ENCODE peak calls at places on chromosomes 11 and 22, in nine cellular contexts. One of them, this sample, is unnamed.

GRCh38 chr22:25419247-25420113 is 145.0 kb upstream of the GRK3 start:
- DNase-seq in iPS-NIHi11: no peak
- DNase-seq in T-helper 22 cell: no peak
- DNase-seq in NCI-H2171 treated with DMSO at 0.1 percent for 48 hours: peak
- DNase-seq in WTC11: no peak
- DNase-seq in NCI-H1105 treated with DMSO at 0.1 percent for 48 hours: no peak
- DNase-seq in stomach: no peak
- DNase-seq in HEK293T: no peak
- DNase-seq in NCI-H187 treated with DMSO at 0.1 percent for 48 hours: no peak
- DNase-seq in this sample: no peak

GRCh38 chr11:125933030-125933813 is 12.6 kb upstream of the VSIG10L2 start:
- DNase-seq in NCI-H187 treated with DMSO at 0.1 percent for 48 hours: no peak
- DNase-seq in HEK293T: no peak
- DNase-seq in WTC11: no peak
- DNase-seq in NCI-H2171 treated with DMSO at 0.1 percent for 48 hours: no peak
- DNase-seq in iPS-NIHi11: no peak
- DNase-seq in NCI-H1105 treated with DMSO at 0.1 percent for 48 hours: no peak
- DNase-seq in T-helper 22 cell: no peak
- DNase-seq in stomach: peak
- DNase-seq in this sample: no peak

GRCh38 chr11:125343086-125343731 is 152.9 kb downstream of the FEZ1 start:
- DNase-seq in WTC11: no peak
- DNase-seq in NCI-H187 treated with DMSO at 0.1 percent for 48 hours: no peak
- DNase-seq in NCI-H2171 treated with DMSO at 0.1 percent for 48 hours: no peak
- DNase-seq in stomach: no peak
- DNase-seq in iPS-NIHi11: no peak
- DNase-seq in HEK293T: no peak
- DNase-seq in NCI-H1105 treated with DMSO at 0.1 percent for 48 hours: no peak
- DNase-seq in T-helper 22 cell: no peak
- DNase-seq in this sample: no peak

GRCh38 chr11:3006505-3007260 is 14.6 kb upstream of the NAP1L4 start:
- DNase-seq in NCI-H2171 treated with DMSO at 0.1 percent for 48 hours: no peak
- DNase-seq in NCI-H187 treated with DMSO at 0.1 percent for 48 hours: no peak
- DNase-seq in WTC11: no peak
- DNase-seq in HEK293T: no peak
- DNase-seq in stomach: no peak
- DNase-seq in iPS-NIHi11: peak
- DNase-seq in T-helper 22 cell: no peak
- DNase-seq in NCI-H1105 treated with DMSO at 0.1 percent for 48 hours: no peak
- DNase-seq in this sample: no peak

GRCh38 chr11:32615422-32615821 is 31.8 kb downstream of the EIF3M start:
- DNase-seq in NCI-H2171 treated with DMSO at 0.1 percent for 48 hours: no peak
- DNase-seq in NCI-H1105 treated with DMSO at 0.1 percent for 48 hours: no peak
- DNase-seq in stomach: no peak
- DNase-seq in T-helper 22 cell: no peak
- DNase-seq in NCI-H187 treated with DMSO at 0.1 percent for 48 hours: no peak
- DNase-seq in WTC11: no peak
- DNase-seq in HEK293T: no peak
- DNase-seq in iPS-NIHi11: peak
- DNase-seq in this sample: peak

GRCh38 chr11:5004429-5005274 is 10.0 kb downstream of the OR51L1 start:
- DNase-seq in stomach: peak
- DNase-seq in NCI-H2171 treated with DMSO at 0.1 percent for 48 hours: peak
- DNase-seq in iPS-NIHi11: peak
- DNase-seq in T-helper 22 cell: no peak
- DNase-seq in NCI-H187 treated with DMSO at 0.1 percent for 48 hours: peak
- DNase-seq in HEK293T: peak
- DNase-seq in WTC11: peak
- DNase-seq in NCI-H1105 treated with DMSO at 0.1 percent for 48 hours: peak
- DNase-seq in this sample: peak

GRCh38 chr11:61080986-61081590 is 21.2 kb upstream of the CD5 start:
- DNase-seq in stomach: no peak
- DNase-seq in iPS-NIHi11: no peak
- DNase-seq in T-helper 22 cell: no peak
- DNase-seq in HEK293T: no peak
- DNase-seq in WTC11: no peak
- DNase-seq in NCI-H187 treated with DMSO at 0.1 percent for 48 hours: no peak
- DNase-seq in NCI-H2171 treated with DMSO at 0.1 percent for 48 hours: no peak
- DNase-seq in NCI-H1105 treated with DMSO at 0.1 percent for 48 hours: no peak
- DNase-seq in this sample: no peak

GRCh38 chr11:34977039-34977906 is 60.9 kb downstream of the PDHX start:
- DNase-seq in NCI-H187 treated with DMSO at 0.1 percent for 48 hours: no peak
- DNase-seq in WTC11: no peak
- DNase-seq in HEK293T: no peak
- DNase-seq in T-helper 22 cell: no peak
- DNase-seq in stomach: no peak
- DNase-seq in NCI-H2171 treated with DMSO at 0.1 percent for 48 hours: no peak
- DNase-seq in NCI-H1105 treated with DMSO at 0.1 percent for 48 hours: no peak
- DNase-seq in iPS-NIHi11: no peak
- DNase-seq in this sample: peak

GRCh38 chr11:106763516-106763915 is 254.8 kb downstream of the GUCY1A2 start:
- DNase-seq in HEK293T: no peak
- DNase-seq in T-helper 22 cell: no peak
- DNase-seq in iPS-NIHi11: no peak
- DNase-seq in NCI-H2171 treated with DMSO at 0.1 percent for 48 hours: peak
- DNase-seq in stomach: no peak
- DNase-seq in NCI-H1105 treated with DMSO at 0.1 percent for 48 hours: no peak
- DNase-seq in NCI-H187 treated with DMSO at 0.1 percent for 48 hours: no peak
- DNase-seq in WTC11: no peak
- DNase-seq in this sample: no peak

This sample was measured in cardiac muscle cell.